ENCODE peak calls at places on chromosomes 12 and 14, in six cellular contexts. H is astrocyte of the hippocampus, X is fibroblast of lung, L is neuronal stem cell, M is adipocyte, C is aorta. B is an unnamed sample.

GRCh38 chr12:122827258-122827657 is 8.0 kb upstream of the HIP1R start:
- DNase-seq in L (no peak), M (no peak), H (no peak), C (no peak), X (no peak), B (no peak)

GRCh38 chr12:49322708-49323523 is at the start of gene TROAP:
- DNase-seq in X (peak; percentile 96), C (peak; percentile 99), L (peak; percentile 98), M (peak; percentile 100), H (peak; percentile 99), B (peak; percentile 98)

GRCh38 chr12:118070650-118071049 is 9.7 kb upstream of the WSB2 start:
- DNase-seq in C (no peak), X (no peak), L (no peak), H (no peak), M (no peak), B (no peak)

GRCh38 chr14:71620401-71620800 is 311.8 kb upstream of the RGS6 start:
- DNase-seq in M (no peak), C (no peak), L (no peak), X (peak; percentile 73), H (no peak), B (no peak)

GRCh38 chr12:95836185-95836609 is 22.6 kb upstream of the SNRPF start:
- DNase-seq in L (no peak), X (peak; percentile 86), C (no peak), M (peak; percentile 22), H (peak; percentile 69), B (no peak)

GRCh38 chr14:73757876-73758391 is 43.8 kb upstream of the PNMA1 start:
- DNase-seq in M (peak; percentile 35), C (no peak), L (no peak), X (no peak), H (no peak), B (no peak)

GRCh38 chr14:30214456-30215090 is 286.9 kb upstream of the PRKD1 start:
- DNase-seq in H (peak; percentile 85), L (peak; percentile 48), M (peak; percentile 89), C (no peak), X (peak; percentile 70), B (no peak)

GRCh38 chr12:52915637-52916036 is 10.8 kb upstream of the KRT8 start:
- DNase-seq in L (no peak), X (no peak), C (no peak), M (no peak), H (no peak), B (no peak)

GRCh38 chr12:132472386-132472785 is 17.6 kb upstream of the FBRSL1 start:
- DNase-seq in M (no peak), X (no peak), L (no peak), C (no peak), H (no peak), B (no peak)

GRCh38 chr12:53791735-53792326 is 40.1 kb upstream of the CISTR start:
- DNase-seq in H (no peak), M (peak; percentile 16), C (no peak), L (no peak), X (no peak), B (no peak)

GRCh38 chr12:100401660-100402059 is 44.8 kb downstream of the SLC17A8 start:
- DNase-seq in L (no peak), H (peak; percentile 63), M (peak; percentile 55), C (no peak), X (peak; percentile 73), B (no peak)

GRCh38 chr12:56637621-56638020 is 7.5 kb upstream of the BAZ2A start:
- DNase-seq in H (no peak), X (no peak), M (no peak), C (no peak), L (no peak), B (no peak)

GRCh38 chr12:109310247-109311125 is 1.4 kb upstream of the FOXN4 start:
- DNase-seq in X (no peak), L (no peak), M (peak; percentile 10), H (no peak), C (no peak), B (no peak)

GRCh38 chr12:131112690-131113290 is 159.1 kb downstream of the ADGRD1 start:
- DNase-seq in H (no peak), X (no peak), M (no peak), L (no peak), C (peak; percentile 61), B (peak; percentile 20)

GRCh38 chr12:65672441-65672840 is 151.8 kb upstream of the HMGA2 start:
- DNase-seq in L (no peak), X (no peak), C (no peak), M (no peak), H (no peak), B (no peak)

GRCh38 chr14:32028599-32028998 is 48.5 kb upstream of the ARHGAP5 start:
- DNase-seq in H (peak; percentile 37), M (peak; percentile 28), X (peak; percentile 34), C (no peak), L (no peak), B (no peak)

GRCh38 chr14:61894452-61895077 is 132.3 kb downstream of the SNAPC1 start:
- DNase-seq in H (peak; percentile 76), C (no peak), M (peak; percentile 92), L (peak; percentile 49), X (peak; percentile 57), B (peak; percentile 66)